ENCODE peak calls at places on chromosome 19, in nine cellular contexts. One of them, this sample, is unnamed. For H3K4me1, the result is how much of the 10 kb centered on the place peaks cover.

GRCh38 chr19:47243364-47243775 is 12.4 kb upstream of the BBC3 start:
- DNase-seq in DND-41: no peak
- DNase-seq in esophagus squamous epithelium: no peak
- DNase-seq in pancreas: no peak
- DNase-seq in cardiac muscle cell: no peak
- DNase-seq in A549: no peak
- DNase-seq in heart right ventricle: no peak
- DNase-seq in breast epithelium: no peak
- DNase-seq in neural progenitor cell: no peak
- DNase-seq in this sample: no peak

GRCh38 chr19:54196514-54196913 is 4.1 kb upstream of the RPS9 start:
- DNase-seq in DND-41: no peak
- DNase-seq in esophagus squamous epithelium: no peak
- DNase-seq in pancreas: no peak
- DNase-seq in cardiac muscle cell: no peak
- DNase-seq in A549: no peak
- DNase-seq in heart right ventricle: no peak
- DNase-seq in breast epithelium: no peak
- DNase-seq in neural progenitor cell: no peak
- DNase-seq in this sample: no peak

GRCh38 chr19:21569497-21569870 is 64.1 kb downstream of the ZNF429 start:
- DNase-seq in DND-41: peak
- DNase-seq in esophagus squamous epithelium: no peak
- DNase-seq in pancreas: no peak
- DNase-seq in cardiac muscle cell: no peak
- DNase-seq in A549: no peak
- DNase-seq in heart right ventricle: no peak
- DNase-seq in breast epithelium: no peak
- DNase-seq in neural progenitor cell: no peak
- DNase-seq in this sample: no peak

GRCh38 chr19:45121827-45122345 is 28.9 kb downstream of the PPP1R37 start:
- DNase-seq in DND-41: no peak
- DNase-seq in esophagus squamous epithelium: no peak
- DNase-seq in pancreas: no peak
- DNase-seq in cardiac muscle cell: no peak
- DNase-seq in A549: no peak
- DNase-seq in heart right ventricle: no peak
- DNase-seq in breast epithelium: no peak
- DNase-seq in neural progenitor cell: no peak
- DNase-seq in this sample: no peak

GRCh38 chr19:42282036-42282762 is 13.1 kb downstream of the CIC start:
- DNase-seq in DND-41: no peak
- DNase-seq in esophagus squamous epithelium: no peak
- DNase-seq in pancreas: peak
- DNase-seq in cardiac muscle cell: no peak
- DNase-seq in A549: no peak
- DNase-seq in heart right ventricle: peak
- DNase-seq in breast epithelium: no peak
- DNase-seq in neural progenitor cell: peak
- DNase-seq in this sample: no peak

GRCh38 chr19:9673912-9674668 is 810 bp downstream of the ZNF562 start:
- DNase-seq in DND-41: no peak
- DNase-seq in esophagus squamous epithelium: no peak
- DNase-seq in pancreas: no peak
- DNase-seq in cardiac muscle cell: no peak
- DNase-seq in A549: peak
- DNase-seq in heart right ventricle: no peak
- DNase-seq in breast epithelium: no peak
- DNase-seq in neural progenitor cell: no peak
- DNase-seq in this sample: no peak

GRCh38 chr19:54882758-54883157 is 8.7 kb downstream of the FCAR start:
- DNase-seq in DND-41: peak
- DNase-seq in esophagus squamous epithelium: no peak
- DNase-seq in pancreas: no peak
- DNase-seq in cardiac muscle cell: no peak
- DNase-seq in A549: peak
- DNase-seq in heart right ventricle: no peak
- DNase-seq in breast epithelium: no peak
- DNase-seq in neural progenitor cell: no peak
- DNase-seq in this sample: no peak

GRCh38 chr19:45768644-45769053 is 403 bp downstream of the SIX5 start:
- DNase-seq in DND-41: peak
- DNase-seq in esophagus squamous epithelium: no peak
- DNase-seq in pancreas: peak
- DNase-seq in cardiac muscle cell: peak
- DNase-seq in A549: peak
- DNase-seq in heart right ventricle: no peak
- DNase-seq in breast epithelium: no peak
- DNase-seq in neural progenitor cell: peak
- DNase-seq in this sample: no peak

GRCh38 chr19:5969476-5969875 is 8.5 kb downstream of the RANBP3 start:
- DNase-seq in DND-41: no peak
- DNase-seq in esophagus squamous epithelium: no peak
- DNase-seq in pancreas: no peak
- DNase-seq in cardiac muscle cell: no peak
- DNase-seq in A549: no peak
- DNase-seq in heart right ventricle: no peak
- DNase-seq in breast epithelium: no peak
- DNase-seq in neural progenitor cell: no peak
- DNase-seq in this sample: no peak
- H3K4me1 ChIP-seq in DND-41: half or more
- H3K4me1 ChIP-seq in esophagus squamous epithelium: under half
- H3K4me1 ChIP-seq in pancreas: half or more
- H3K4me1 ChIP-seq in cardiac muscle cell: under half
- H3K4me1 ChIP-seq in A549: under half
- H3K4me1 ChIP-seq in heart right ventricle: half or more
- H3K4me1 ChIP-seq in breast epithelium: under half
- H3K4me1 ChIP-seq in neural progenitor cell: under half
- H3K4me1 ChIP-seq in this sample: under half

GRCh38 chr19:34181111-34181864 is 9.0 kb downstream of the LSM14A start:
- DNase-seq in DND-41: no peak
- DNase-seq in esophagus squamous epithelium: no peak
- DNase-seq in pancreas: no peak
- DNase-seq in cardiac muscle cell: no peak
- DNase-seq in A549: no peak
- DNase-seq in heart right ventricle: no peak
- DNase-seq in breast epithelium: no peak
- DNase-seq in neural progenitor cell: no peak
- DNase-seq in this sample: no peak

GRCh38 chr19:34184880-34185491 is 12.7 kb downstream of the LSM14A start:
- DNase-seq in DND-41: no peak
- DNase-seq in esophagus squamous epithelium: no peak
- DNase-seq in pancreas: no peak
- DNase-seq in cardiac muscle cell: no peak
- DNase-seq in A549: no peak
- DNase-seq in heart right ventricle: no peak
- DNase-seq in breast epithelium: no peak
- DNase-seq in neural progenitor cell: no peak
- DNase-seq in this sample: no peak

GRCh38 chr19:34180709-34181108 is 8.4 kb downstream of the LSM14A start:
- DNase-seq in DND-41: no peak
- DNase-seq in esophagus squamous epithelium: no peak
- DNase-seq in pancreas: no peak
- DNase-seq in cardiac muscle cell: no peak
- DNase-seq in A549: no peak
- DNase-seq in heart right ventricle: no peak
- DNase-seq in breast epithelium: no peak
- DNase-seq in neural progenitor cell: no peak
- DNase-seq in this sample: no peak

GRCh38 chr19:34180273-34180672 is 8.0 kb downstream of the LSM14A start:
- DNase-seq in DND-41: no peak
- DNase-seq in esophagus squamous epithelium: no peak
- DNase-seq in pancreas: no peak
- DNase-seq in cardiac muscle cell: no peak
- DNase-seq in A549: no peak
- DNase-seq in heart right ventricle: no peak
- DNase-seq in breast epithelium: no peak
- DNase-seq in neural progenitor cell: no peak
- DNase-seq in this sample: no peak

GRCh38 chr19:34182125-34182524 is 9.8 kb downstream of the LSM14A start:
- DNase-seq in DND-41: no peak
- DNase-seq in esophagus squamous epithelium: no peak
- DNase-seq in pancreas: no peak
- DNase-seq in cardiac muscle cell: no peak
- DNase-seq in A549: no peak
- DNase-seq in heart right ventricle: no peak
- DNase-seq in breast epithelium: no peak
- DNase-seq in neural progenitor cell: no peak
- DNase-seq in this sample: no peak
- H3K4me1 ChIP-seq in DND-41: under half
- H3K4me1 ChIP-seq in esophagus squamous epithelium: under half
- H3K4me1 ChIP-seq in pancreas: half or more
- H3K4me1 ChIP-seq in cardiac muscle cell: under half
- H3K4me1 ChIP-seq in A549: half or more
- H3K4me1 ChIP-seq in heart right ventricle: half or more
- H3K4me1 ChIP-seq in breast epithelium: under half
- H3K4me1 ChIP-seq in neural progenitor cell: under half
- H3K4me1 ChIP-seq in this sample: half or more

GRCh38 chr19:15249912-15250634 is 17.8 kb upstream of the EPHX3 start:
- DNase-seq in DND-41: no peak
- DNase-seq in esophagus squamous epithelium: no peak
- DNase-seq in pancreas: no peak
- DNase-seq in cardiac muscle cell: no peak
- DNase-seq in A549: peak
- DNase-seq in heart right ventricle: peak
- DNase-seq in breast epithelium: no peak
- DNase-seq in neural progenitor cell: peak
- DNase-seq in this sample: peak

GRCh38 chr19:15248106-15248505 is 15.9 kb upstream of the EPHX3 start:
- DNase-seq in DND-41: no peak
- DNase-seq in esophagus squamous epithelium: no peak
- DNase-seq in pancreas: no peak
- DNase-seq in cardiac muscle cell: no peak
- DNase-seq in A549: no peak
- DNase-seq in heart right ventricle: peak
- DNase-seq in breast epithelium: no peak
- DNase-seq in neural progenitor cell: no peak
- DNase-seq in this sample: no peak

GRCh38 chr19:15248648-15249559 is 16.7 kb upstream of the EPHX3 start:
- DNase-seq in DND-41: no peak
- DNase-seq in esophagus squamous epithelium: no peak
- DNase-seq in pancreas: peak
- DNase-seq in cardiac muscle cell: no peak
- DNase-seq in A549: peak
- DNase-seq in heart right ventricle: peak
- DNase-seq in breast epithelium: no peak
- DNase-seq in neural progenitor cell: no peak
- DNase-seq in this sample: peak

GRCh38 chr19:15250635-15250993 is 18.4 kb upstream of the EPHX3 start:
- DNase-seq in DND-41: no peak
- DNase-seq in esophagus squamous epithelium: no peak
- DNase-seq in pancreas: no peak
- DNase-seq in cardiac muscle cell: no peak
- DNase-seq in A549: no peak
- DNase-seq in heart right ventricle: no peak
- DNase-seq in breast epithelium: no peak
- DNase-seq in neural progenitor cell: no peak
- DNase-seq in this sample: no peak

GRCh38 chr19:15249560-15249874 is 17.3 kb upstream of the EPHX3 start:
- DNase-seq in DND-41: no peak
- DNase-seq in esophagus squamous epithelium: no peak
- DNase-seq in pancreas: no peak
- DNase-seq in cardiac muscle cell: no peak
- DNase-seq in A549: no peak
- DNase-seq in heart right ventricle: no peak
- DNase-seq in breast epithelium: no peak
- DNase-seq in neural progenitor cell: no peak
- DNase-seq in this sample: no peak
- H3K4me1 ChIP-seq in DND-41: under half
- H3K4me1 ChIP-seq in esophagus squamous epithelium: under half
- H3K4me1 ChIP-seq in pancreas: under half
- H3K4me1 ChIP-seq in cardiac muscle cell: under half
- H3K4me1 ChIP-seq in A549: half or more
- H3K4me1 ChIP-seq in heart right ventricle: half or more
- H3K4me1 ChIP-seq in breast epithelium: under half
- H3K4me1 ChIP-seq in neural progenitor cell: under half
- H3K4me1 ChIP-seq in this sample: half or more

GRCh38 chr19:17751103-17751911 is at the start of gene FCHO1:
- DNase-seq in DND-41: peak
- DNase-seq in esophagus squamous epithelium: peak
- DNase-seq in pancreas: no peak
- DNase-seq in cardiac muscle cell: no peak
- DNase-seq in A549: no peak
- DNase-seq in heart right ventricle: peak
- DNase-seq in breast epithelium: no peak
- DNase-seq in neural progenitor cell: no peak
- DNase-seq in this sample: no peak

GRCh38 chr19:17751912-17752273 is 616 bp downstream of the FCHO1 start:
- DNase-seq in DND-41: no peak
- DNase-seq in esophagus squamous epithelium: no peak
- DNase-seq in pancreas: no peak
- DNase-seq in cardiac muscle cell: no peak
- DNase-seq in A549: no peak
- DNase-seq in heart right ventricle: no peak
- DNase-seq in breast epithelium: no peak
- DNase-seq in neural progenitor cell: no peak
- DNase-seq in this sample: no peak

GRCh38 chr19:17754634-17755532 is 3.6 kb downstream of the FCHO1 start:
- DNase-seq in DND-41: no peak
- DNase-seq in esophagus squamous epithelium: no peak
- DNase-seq in pancreas: no peak
- DNase-seq in cardiac muscle cell: no peak
- DNase-seq in A549: peak
- DNase-seq in heart right ventricle: no peak
- DNase-seq in breast epithelium: no peak
- DNase-seq in neural progenitor cell: no peak
- DNase-seq in this sample: no peak

GRCh38 chr19:17753976-17754375 is 2.7 kb downstream of the FCHO1 start:
- DNase-seq in DND-41: no peak
- DNase-seq in esophagus squamous epithelium: no peak
- DNase-seq in pancreas: no peak
- DNase-seq in cardiac muscle cell: no peak
- DNase-seq in A549: no peak
- DNase-seq in heart right ventricle: no peak
- DNase-seq in breast epithelium: no peak
- DNase-seq in neural progenitor cell: peak
- DNase-seq in this sample: no peak

DNA sequence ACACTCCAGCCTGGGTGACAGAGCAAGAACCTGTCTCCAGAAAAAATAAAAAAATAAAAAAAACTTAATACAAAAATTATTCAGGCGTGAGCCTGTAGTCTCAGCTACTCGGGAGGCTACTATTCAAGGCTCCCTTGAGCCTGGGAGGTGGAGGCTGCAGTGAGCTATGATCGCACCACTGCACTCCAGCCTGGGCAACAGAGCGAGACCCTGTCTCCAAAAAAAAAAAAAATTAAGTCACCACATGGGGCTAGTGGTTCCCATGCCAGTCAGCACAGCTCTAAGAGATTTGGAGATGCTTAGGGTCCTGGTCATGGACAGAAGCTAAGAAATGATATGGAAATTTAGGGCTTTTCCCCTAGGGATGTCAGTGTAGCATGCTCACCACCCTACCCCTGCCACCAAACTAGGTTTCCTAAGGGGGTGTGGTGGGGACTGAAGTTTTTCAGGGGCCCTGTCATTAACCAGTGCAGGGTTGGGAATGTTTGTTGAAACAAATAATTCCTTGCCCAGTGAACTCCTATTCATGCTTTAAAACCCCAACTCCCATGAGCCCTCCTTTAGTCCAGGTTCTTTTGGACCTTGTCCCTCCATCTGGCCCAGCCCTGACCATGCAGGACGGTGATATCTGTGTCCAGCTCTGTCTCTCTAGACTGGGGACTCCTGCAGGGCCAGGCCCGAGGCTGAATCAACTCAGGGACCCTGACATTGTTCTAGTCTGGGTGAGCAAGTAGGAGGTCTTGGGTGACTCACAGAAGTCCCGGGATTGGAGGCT is 1.8 kb downstream of the FCHO1 start:
- DNase-seq in DND-41: no peak
- DNase-seq in esophagus squamous epithelium: no peak
- DNase-seq in pancreas: no peak
- DNase-seq in cardiac muscle cell: no peak
- DNase-seq in A549: no peak
- DNase-seq in heart right ventricle: no peak
- DNase-seq in breast epithelium: no peak
- DNase-seq in neural progenitor cell: no peak
- DNase-seq in this sample: no peak
- H3K4me1 ChIP-seq in DND-41: half or more
- H3K4me1 ChIP-seq in esophagus squamous epithelium: under half
- H3K4me1 ChIP-seq in pancreas: under half
- H3K4me1 ChIP-seq in cardiac muscle cell: under half
- H3K4me1 ChIP-seq in A549: under half
- H3K4me1 ChIP-seq in heart right ventricle: under half
- H3K4me1 ChIP-seq in breast epithelium: under half
- H3K4me1 ChIP-seq in neural progenitor cell: under half
- H3K4me1 ChIP-seq in this sample: under half